ENCODE peak calls at places on chromosomes 3 and 15, in seven cellular contexts. B is T-helper 1 cell, P is NCI-H1092, E is lower leg skin, D is neural progenitor cell, Z is NCI-H748 treated with DMSO at 0.1 percent for 48 hours, M is KG1. O is an unnamed sample.

GRCh38 chr3:69753179-69753775 is 14.0 kb downstream of the MITF start:
- DNase-seq in B (no peak), P (no peak), E (no peak), D (no peak), Z (no peak), M (no peak), O (no peak)

GRCh38 chr3:130707914-130708601 is 38.6 kb downstream of the PIK3R4 start:
- DNase-seq in B (no peak), P (no peak), E (no peak), D (no peak), Z (no peak), M (no peak), O (no peak)

GRCh38 chr3:43531835-43532234 is 90.0 kb downstream of the ANO10 start:
- DNase-seq in B (no peak), P (no peak), E (no peak), D (no peak), Z (no peak), M (no peak), O (no peak)

GRCh38 chr15:72800819-72801481 is 17.4 kb upstream of the ADPGK start:
- DNase-seq in B (no peak), P (no peak), E (peak), D (no peak), Z (no peak), M (no peak), O (no peak)

GRCh38 chr3:100941046-100941445 is 52.2 kb downstream of the ABI3BP start:
- DNase-seq in B (no peak), P (no peak), E (peak), D (no peak), Z (no peak), M (no peak), O (no peak)

GRCh38 chr3:8186213-8186612 is 315.4 kb upstream of the LMCD1 start:
- DNase-seq in B (no peak), P (no peak), E (no peak), D (no peak), Z (no peak), M (no peak), O (no peak)

GRCh38 chr3:148006508-148006907 is 597.3 kb downstream of the ZIC1 start:
- DNase-seq in B (no peak), P (no peak), E (no peak), D (peak), Z (no peak), M (no peak), O (peak)

GRCh38 chr3:55489804-55490132 is 2.7 kb upstream of the WNT5A start:
- DNase-seq in B (no peak), P (no peak), E (no peak), D (peak), Z (no peak), M (no peak), O (no peak)

GRCh38 chr3:178455264-178455663 is 81.0 kb upstream of the KCNMB2 start:
- DNase-seq in B (no peak), P (no peak), E (no peak), D (no peak), Z (no peak), M (no peak), O (no peak)

GRCh38 chr3:87694678-87695077 is 364.1 kb downstream of the CGGBP1 start:
- DNase-seq in B (no peak), P (no peak), E (no peak), D (no peak), Z (no peak), M (no peak), O (no peak)

GRCh38 chr15:68806220-68807105 is 14.2 kb downstream of the ANP32A start:
- DNase-seq in B (no peak), P (no peak), E (peak), D (no peak), Z (no peak), M (no peak), O (no peak)

GRCh38 chr15:91535856-91536500 is 317.5 kb upstream of the SLCO3A1 start:
- DNase-seq in B (no peak), P (no peak), E (no peak), D (no peak), Z (no peak), M (no peak), O (no peak)

GRCh38 chr3:106403746-106404145 is 534.9 kb upstream of the CBLB start:
- DNase-seq in B (no peak), P (no peak), E (no peak), D (peak), Z (no peak), M (no peak), O (peak)

GRCh38 chr15:98964461-98965454 is 42.8 kb downstream of the PGPEP1L start:
- DNase-seq in B (no peak), P (no peak), E (peak), D (no peak), Z (no peak), M (no peak), O (peak)

GRCh38 chr15:42918047-42918446 is 2.5 kb downstream of the TTBK2 start:
- DNase-seq in B (no peak), P (no peak), E (no peak), D (no peak), Z (no peak), M (no peak), O (peak)

GRCh38 chr3:190492129-190492528 is 21.8 kb upstream of the IL1RAP start:
- DNase-seq in B (no peak), P (no peak), E (no peak), D (no peak), Z (no peak), M (no peak), O (no peak)

GRCh38 chr3:194861375-194861774 is 175.7 kb downstream of the FAM43A start:
- DNase-seq in B (no peak), P (no peak), E (no peak), D (no peak), Z (no peak), M (no peak), O (no peak)

GRCh38 chr15:61173899-61174689 is 55.0 kb downstream of the RORA start:
- DNase-seq in B (no peak), P (no peak), E (no peak), D (no peak), Z (no peak), M (no peak), O (no peak)

O was measured in NAMALWA.